ENCODE peak calls at places on chromosomes 13 and 19, in ten cellular contexts. R is transverse colon, H is right atrium auricular region, N is AG10803, U is PC-3, G is neural progenitor cell, B is ascending aorta, A is epithelial cell of esophagus, P is heart left ventricle, Y is AG04449. D is an unnamed sample.

GRCh38 chr19:15449620-15450527 is at the start of gene WIZ:
- DNase-seq in R (peak; percentile 91), H (peak; percentile 90), N (peak; percentile 73), U (peak; percentile 72), G (peak; percentile 92), B (peak; percentile 43), A (peak; percentile 73), P (peak; percentile 89), Y (no peak), D (peak; percentile 74)

GRCh38 chr13:58081301-58081820 is 449.8 kb downstream of the PCDH17 start:
- DNase-seq in R (no peak), H (no peak), N (no peak), U (no peak), G (no peak), B (no peak), A (no peak), P (no peak), Y (no peak), D (no peak)

GRCh38 chr13:42484396-42484795 is 89.6 kb upstream of the TNFSF11 start:
- DNase-seq in R (no peak), H (no peak), N (no peak), U (peak; percentile 17), G (no peak), B (no peak), A (peak; percentile 70), P (no peak), Y (no peak), D (peak; percentile 48)

GRCh38 chr13:50706505-50706904 is 137.0 kb downstream of the DLEU7 start:
- DNase-seq in R (no peak), H (no peak), N (no peak), U (no peak), G (no peak), B (no peak), A (no peak), P (no peak), Y (no peak), D (no peak)

GRCh38 chr13:50512602-50513527 is 330.6 kb downstream of the DLEU7 start:
- DNase-seq in R (peak; percentile 75), H (peak; percentile 79), N (peak; percentile 62), U (peak; percentile 54), G (peak; percentile 28), B (no peak), A (no peak), P (peak; percentile 68), Y (no peak), D (peak; percentile 73)

GRCh38 chr19:32058131-32058530 is 287.3 kb upstream of the ZNF507 start:
- DNase-seq in R (no peak), H (no peak), N (no peak), U (no peak), G (no peak), B (no peak), A (no peak), P (no peak), Y (no peak), D (no peak)

GRCh38 chr19:45780146-45780447 is 2.2 kb downstream of the DMPK start:
- DNase-seq in R (no peak), H (no peak), N (no peak), U (no peak), G (no peak), B (no peak), A (no peak), P (no peak), Y (no peak), D (no peak)

GRCh38 chr19:28351761-28352160 is 861.2 kb downstream of the UQCRFS1 start:
- DNase-seq in R (no peak), H (no peak), N (peak; percentile 71), U (no peak), G (no peak), B (no peak), A (no peak), P (no peak), Y (no peak), D (peak; percentile 1)

GRCh38 chr19:13765395-13766094 is 1.2 kb downstream of the MRI1 start:
- DNase-seq in R (no peak), H (no peak), N (no peak), U (peak; percentile 35), G (no peak), B (no peak), A (no peak), P (no peak), Y (no peak), D (no peak)

GRCh38 chr13:28161370-28161769 is 23.0 kb downstream of the PAN3 start:
- DNase-seq in R (peak; percentile 24), H (no peak), N (peak; percentile 30), U (no peak), G (peak; percentile 59), B (no peak), A (peak; percentile 38), P (no peak), Y (no peak), D (no peak)

GRCh38 chr19:16208847-16209246 is 11.1 kb downstream of the AP1M1 start:
- DNase-seq in R (no peak), H (no peak), N (no peak), U (no peak), G (no peak), B (no peak), A (no peak), P (no peak), Y (no peak), D (no peak)

GRCh38 chr13:46905249-46905648 is 8.4 kb upstream of the HTR2A start:
- DNase-seq in R (no peak), H (no peak), N (peak; percentile 48), U (peak; percentile 55), G (no peak), B (no peak), A (peak; percentile 13), P (no peak), Y (no peak), D (no peak)

GRCh38 chr13:42525035-42525504 is 48.9 kb upstream of the TNFSF11 start:
- DNase-seq in R (no peak), H (no peak), N (peak; percentile 44), U (peak; percentile 83), G (no peak), B (no peak), A (peak; percentile 71), P (no peak), Y (no peak), D (peak; percentile 73)

GRCh38 chr13:59771272-59771671 is 392.5 kb downstream of the DIAPH3 start:
- DNase-seq in R (no peak), H (no peak), N (peak; percentile 48), U (peak; percentile 38), G (peak; percentile 20), B (no peak), A (peak; percentile 31), P (no peak), Y (no peak), D (peak; percentile 33)
- TF ChIP-seq CTCF in R (peak; percentile 14), H (peak; percentile 28), N (peak; percentile 93), U (peak; percentile 69), G (peak; percentile 66), B (no peak), A (peak; percentile 70), P (peak; percentile 52), Y (peak; percentile 61), D (peak; percentile 69)

GRCh38 chr19:40616178-40616577 is 15.0 kb downstream of the LTBP4 start:
- DNase-seq in R (no peak), H (no peak), N (no peak), U (no peak), G (no peak), B (no peak), A (no peak), P (no peak), Y (no peak), D (no peak)

GRCh38 chr19:40614595-40615411 is 13.6 kb downstream of the LTBP4 start:
- DNase-seq in R (peak; percentile 93), H (peak; percentile 93), N (peak; percentile 97), U (peak; percentile 79), G (peak; percentile 92), B (no peak), A (peak; percentile 96), P (peak; percentile 92), Y (peak; percentile 75), D (peak; percentile 98)

GRCh38 chr19:40611900-40612698 is 10.9 kb downstream of the LTBP4 start:
- DNase-seq in R (no peak), H (no peak), N (no peak), U (no peak), G (no peak), B (no peak), A (no peak), P (no peak), Y (no peak), D (no peak)

GRCh38 chr19:40612831-40613668 is 11.9 kb downstream of the LTBP4 start:
- DNase-seq in R (peak; percentile 70), H (no peak), N (no peak), U (no peak), G (peak; percentile 88), B (no peak), A (peak; percentile 73), P (peak; percentile 64), Y (no peak), D (peak; percentile 53)

GRCh38 chr19:40613669-40614594 is 12.8 kb downstream of the LTBP4 start:
- DNase-seq in R (peak; percentile 91), H (no peak), N (peak; percentile 81), U (no peak), G (peak; percentile 93), B (no peak), A (peak; percentile 92), P (peak; percentile 87), Y (no peak), D (peak; percentile 90)
- H3K4me3 ChIP-seq in R (peak overlapping the region; percentile 49), H (peak overlapping the region; percentile 61), N (peak overlapping the region; percentile 87), U (no peak overlapping the region), G (peak overlapping the region; percentile 73), B (peak overlapping the region; percentile 59), A (peak overlapping the region; percentile 77), P (peak overlapping the region; percentile 23), Y (peak overlapping the region; percentile 89), D (peak overlapping the region; percentile 72)

GRCh38 chr19:8321760-8322637 is 703 bp downstream of the RPS28 start:
- DNase-seq in R (no peak), H (no peak), N (no peak), U (no peak), G (no peak), B (no peak), A (no peak), P (no peak), Y (no peak), D (no peak)

GRCh38 chr19:8322638-8322997 is 1.3 kb downstream of the RPS28 start:
- DNase-seq in R (no peak), H (no peak), N (no peak), U (no peak), G (no peak), B (no peak), A (no peak), P (no peak), Y (no peak), D (no peak)

GRCh38 chr19:8325454-8325853 is 4.2 kb downstream of the RPS28 start:
- DNase-seq in R (no peak), H (no peak), N (no peak), U (no peak), G (no peak), B (no peak), A (no peak), P (no peak), Y (no peak), D (no peak)

GRCh38 chr19:8323781-8324185 is 2.5 kb downstream of the RPS28 start:
- DNase-seq in R (no peak), H (no peak), N (no peak), U (no peak), G (no peak), B (no peak), A (no peak), P (no peak), Y (no peak), D (no peak)

GRCh38 chr19:8324186-8325050 is 3.1 kb downstream of the RPS28 start:
- DNase-seq in R (no peak), H (no peak), N (no peak), U (peak; percentile 32), G (no peak), B (no peak), A (no peak), P (peak; percentile 40), Y (no peak), D (no peak)
- TF ChIP-seq CTCF in R (no peak), H (no peak), N (no peak), U (peak; percentile 40), G (peak; percentile 7), B (no peak), A (no peak), P (no peak), Y (no peak), D (no peak)

GRCh38 chr19:33910922-33911321 is 114.3 kb downstream of the KCTD15 start:
- DNase-seq in R (no peak), H (no peak), N (no peak), U (no peak), G (no peak), B (no peak), A (no peak), P (no peak), Y (no peak), D (no peak)
- H3K4me3 ChIP-seq in R (no peak overlapping the region), H (no peak overlapping the region), N (no peak overlapping the region), U (no peak overlapping the region), G (no peak overlapping the region), B (no peak overlapping the region), A (no peak overlapping the region), P (no peak overlapping the region), Y (no peak overlapping the region), D (no peak overlapping the region)

D was measured in astrocyte of the spinal cord.